ENCODE peak calls at places on chromosomes 13 and 19, in eight cellular contexts. One of them, this sample, is unnamed.

GRCh38 chr19:2303209-2303798 is 4.7 kb downstream of the LINGO3 start:
- DNase-seq in GM23248: no peak
- DNase-seq in psoas muscle: no peak
- DNase-seq in cardiac fibroblast: no peak
- DNase-seq in GDM1: no peak
- DNase-seq in stimulated activated CD8-positive, alpha-beta memory T cell treated with anti-CD3 and anti-CD28 coated beads, Interleukin-7, amount 100 ng/mL, for 4 hours: no peak
- DNase-seq in PC-9: no peak
- DNase-seq in neuronal stem cell: no peak
- DNase-seq in this sample: no peak

GRCh38 chr13:40993987-40994386 is 25.1 kb downstream of the ELF1 start:
- DNase-seq in GM23248: no peak
- DNase-seq in psoas muscle: no peak
- DNase-seq in cardiac fibroblast: no peak
- DNase-seq in GDM1: no peak
- DNase-seq in stimulated activated CD8-positive, alpha-beta memory T cell treated with anti-CD3 and anti-CD28 coated beads, Interleukin-7, amount 100 ng/mL, for 4 hours: no peak
- DNase-seq in PC-9: peak; percentile 95
- DNase-seq in neuronal stem cell: no peak
- DNase-seq in this sample: peak; percentile 9

GRCh38 chr13:44380404-44381165 is 7.0 kb downstream of the SERP2 start:
- DNase-seq in GM23248: peak; percentile 67
- DNase-seq in psoas muscle: no peak
- DNase-seq in cardiac fibroblast: no peak
- DNase-seq in GDM1: no peak
- DNase-seq in stimulated activated CD8-positive, alpha-beta memory T cell treated with anti-CD3 and anti-CD28 coated beads, Interleukin-7, amount 100 ng/mL, for 4 hours: no peak
- DNase-seq in PC-9: peak; percentile 39
- DNase-seq in neuronal stem cell: no peak
- DNase-seq in this sample: no peak

GRCh38 chr13:33348366-33348765 is 62.8 kb upstream of the STARD13 start:
- DNase-seq in GM23248: peak; percentile 48
- DNase-seq in psoas muscle: no peak
- DNase-seq in cardiac fibroblast: peak; percentile 37
- DNase-seq in GDM1: no peak
- DNase-seq in stimulated activated CD8-positive, alpha-beta memory T cell treated with anti-CD3 and anti-CD28 coated beads, Interleukin-7, amount 100 ng/mL, for 4 hours: no peak
- DNase-seq in PC-9: no peak
- DNase-seq in neuronal stem cell: no peak
- DNase-seq in this sample: no peak

GRCh38 chr13:32045963-32046785 is 14.6 kb downstream of the FRY start:
- DNase-seq in GM23248: peak; percentile 53
- DNase-seq in psoas muscle: no peak
- DNase-seq in cardiac fibroblast: peak; percentile 77
- DNase-seq in GDM1: peak; percentile 34
- DNase-seq in stimulated activated CD8-positive, alpha-beta memory T cell treated with anti-CD3 and anti-CD28 coated beads, Interleukin-7, amount 100 ng/mL, for 4 hours: no peak
- DNase-seq in PC-9: no peak
- DNase-seq in neuronal stem cell: no peak
- DNase-seq in this sample: peak; percentile 45

GRCh38 chr13:45167611-45168554 is 33.0 kb downstream of the KCTD4 start:
- DNase-seq in GM23248: peak; percentile 24
- DNase-seq in psoas muscle: no peak
- DNase-seq in cardiac fibroblast: peak; percentile 25
- DNase-seq in GDM1: no peak
- DNase-seq in stimulated activated CD8-positive, alpha-beta memory T cell treated with anti-CD3 and anti-CD28 coated beads, Interleukin-7, amount 100 ng/mL, for 4 hours: no peak
- DNase-seq in PC-9: peak; percentile 98
- DNase-seq in neuronal stem cell: no peak
- DNase-seq in this sample: no peak

GRCh38 chr19:27905074-27905473 is 1307.9 kb downstream of the UQCRFS1 start:
- DNase-seq in GM23248: no peak
- DNase-seq in psoas muscle: no peak
- DNase-seq in cardiac fibroblast: no peak
- DNase-seq in GDM1: no peak
- DNase-seq in stimulated activated CD8-positive, alpha-beta memory T cell treated with anti-CD3 and anti-CD28 coated beads, Interleukin-7, amount 100 ng/mL, for 4 hours: no peak
- DNase-seq in PC-9: no peak
- DNase-seq in neuronal stem cell: no peak
- DNase-seq in this sample: no peak

GRCh38 chr19:40313229-40313983 is 28.3 kb upstream of the AKT2 start:
- DNase-seq in GM23248: no peak
- DNase-seq in psoas muscle: no peak
- DNase-seq in cardiac fibroblast: no peak
- DNase-seq in GDM1: no peak
- DNase-seq in stimulated activated CD8-positive, alpha-beta memory T cell treated with anti-CD3 and anti-CD28 coated beads, Interleukin-7, amount 100 ng/mL, for 4 hours: no peak
- DNase-seq in PC-9: no peak
- DNase-seq in neuronal stem cell: no peak
- DNase-seq in this sample: no peak

GRCh38 chr19:45882652-45883585 is 3.0 kb downstream of the IRF2BP1 start:
- DNase-seq in GM23248: peak; percentile 95
- DNase-seq in psoas muscle: peak; percentile 82
- DNase-seq in cardiac fibroblast: peak; percentile 93
- DNase-seq in GDM1: peak; percentile 80
- DNase-seq in stimulated activated CD8-positive, alpha-beta memory T cell treated with anti-CD3 and anti-CD28 coated beads, Interleukin-7, amount 100 ng/mL, for 4 hours: peak; percentile 70
- DNase-seq in PC-9: peak; percentile 70
- DNase-seq in neuronal stem cell: peak; percentile 79
- DNase-seq in this sample: no peak

GRCh38 chr13:92896842-92897241 is 329.8 kb upstream of the GPC6 start:
- DNase-seq in GM23248: peak; percentile 7
- DNase-seq in psoas muscle: no peak
- DNase-seq in cardiac fibroblast: peak; percentile 57
- DNase-seq in GDM1: no peak
- DNase-seq in stimulated activated CD8-positive, alpha-beta memory T cell treated with anti-CD3 and anti-CD28 coated beads, Interleukin-7, amount 100 ng/mL, for 4 hours: no peak
- DNase-seq in PC-9: no peak
- DNase-seq in neuronal stem cell: peak; percentile 12
- DNase-seq in this sample: no peak

GRCh38 chr19:1465191-1466016 is 13.6 kb downstream of the C19orf25 start:
- DNase-seq in GM23248: no peak
- DNase-seq in psoas muscle: peak; percentile 35
- DNase-seq in cardiac fibroblast: peak; percentile 59
- DNase-seq in GDM1: no peak
- DNase-seq in stimulated activated CD8-positive, alpha-beta memory T cell treated with anti-CD3 and anti-CD28 coated beads, Interleukin-7, amount 100 ng/mL, for 4 hours: no peak
- DNase-seq in PC-9: no peak
- DNase-seq in neuronal stem cell: no peak
- DNase-seq in this sample: no peak

GRCh38 chr19:38321646-38322323 is 2.1 kb downstream of the KCNK6 start:
- DNase-seq in GM23248: peak; percentile 87
- DNase-seq in psoas muscle: no peak
- DNase-seq in cardiac fibroblast: peak; percentile 96
- DNase-seq in GDM1: no peak
- DNase-seq in stimulated activated CD8-positive, alpha-beta memory T cell treated with anti-CD3 and anti-CD28 coated beads, Interleukin-7, amount 100 ng/mL, for 4 hours: no peak
- DNase-seq in PC-9: no peak
- DNase-seq in neuronal stem cell: no peak
- DNase-seq in this sample: no peak

GRCh38 chr19:2434267-2434666 is 6.9 kb upstream of the TIMM13 start:
- DNase-seq in GM23248: no peak
- DNase-seq in psoas muscle: no peak
- DNase-seq in cardiac fibroblast: no peak
- DNase-seq in GDM1: no peak
- DNase-seq in stimulated activated CD8-positive, alpha-beta memory T cell treated with anti-CD3 and anti-CD28 coated beads, Interleukin-7, amount 100 ng/mL, for 4 hours: no peak
- DNase-seq in PC-9: no peak
- DNase-seq in neuronal stem cell: no peak
- DNase-seq in this sample: no peak

GRCh38 chr13:99805361-99805760 is 166.2 kb downstream of the ZIC5 start:
- DNase-seq in GM23248: no peak
- DNase-seq in psoas muscle: no peak
- DNase-seq in cardiac fibroblast: no peak
- DNase-seq in GDM1: no peak
- DNase-seq in stimulated activated CD8-positive, alpha-beta memory T cell treated with anti-CD3 and anti-CD28 coated beads, Interleukin-7, amount 100 ng/mL, for 4 hours: no peak
- DNase-seq in PC-9: no peak
- DNase-seq in neuronal stem cell: peak; percentile 26
- DNase-seq in this sample: no peak

GRCh38 chr19:40341601-40342482 is 6.4 kb downstream of the C19orf47 start:
- DNase-seq in GM23248: peak; percentile 57
- DNase-seq in psoas muscle: peak; percentile 84
- DNase-seq in cardiac fibroblast: peak; percentile 32
- DNase-seq in GDM1: no peak
- DNase-seq in stimulated activated CD8-positive, alpha-beta memory T cell treated with anti-CD3 and anti-CD28 coated beads, Interleukin-7, amount 100 ng/mL, for 4 hours: no peak
- DNase-seq in PC-9: no peak
- DNase-seq in neuronal stem cell: no peak
- DNase-seq in this sample: no peak

GRCh38 chr13:110944968-110945952 is 30.4 kb upstream of the ANKRD10 start:
- DNase-seq in GM23248: no peak
- DNase-seq in psoas muscle: no peak
- DNase-seq in cardiac fibroblast: no peak
- DNase-seq in GDM1: no peak
- DNase-seq in stimulated activated CD8-positive, alpha-beta memory T cell treated with anti-CD3 and anti-CD28 coated beads, Interleukin-7, amount 100 ng/mL, for 4 hours: no peak
- DNase-seq in PC-9: no peak
- DNase-seq in neuronal stem cell: no peak
- DNase-seq in this sample: no peak

GRCh38 chr13:82747948-82748347 is 1134.3 kb downstream of the SLITRK1 start:
- DNase-seq in GM23248: peak; percentile 66
- DNase-seq in psoas muscle: no peak
- DNase-seq in cardiac fibroblast: peak; percentile 13
- DNase-seq in GDM1: no peak
- DNase-seq in stimulated activated CD8-positive, alpha-beta memory T cell treated with anti-CD3 and anti-CD28 coated beads, Interleukin-7, amount 100 ng/mL, for 4 hours: no peak
- DNase-seq in PC-9: no peak
- DNase-seq in neuronal stem cell: no peak
- DNase-seq in this sample: no peak

GRCh38 chr13:27526516-27526915 is 76.2 kb upstream of the MTIF3 start:
- DNase-seq in GM23248: no peak
- DNase-seq in psoas muscle: no peak
- DNase-seq in cardiac fibroblast: no peak
- DNase-seq in GDM1: no peak
- DNase-seq in stimulated activated CD8-positive, alpha-beta memory T cell treated with anti-CD3 and anti-CD28 coated beads, Interleukin-7, amount 100 ng/mL, for 4 hours: no peak
- DNase-seq in PC-9: no peak
- DNase-seq in neuronal stem cell: no peak
- DNase-seq in this sample: no peak

GRCh38 chr19:17394891-17395415 is 957 bp upstream of the CCDC194 start:
- DNase-seq in GM23248: peak; percentile 74
- DNase-seq in psoas muscle: peak; percentile 71
- DNase-seq in cardiac fibroblast: peak; percentile 60
- DNase-seq in GDM1: peak; percentile 68
- DNase-seq in stimulated activated CD8-positive, alpha-beta memory T cell treated with anti-CD3 and anti-CD28 coated beads, Interleukin-7, amount 100 ng/mL, for 4 hours: no peak
- DNase-seq in PC-9: no peak
- DNase-seq in neuronal stem cell: no peak
- DNase-seq in this sample: no peak

GRCh38 chr19:17797397-17798201 is 2.7 kb downstream of the B3GNT3 start:
- DNase-seq in GM23248: peak; percentile 83
- DNase-seq in psoas muscle: no peak
- DNase-seq in cardiac fibroblast: no peak
- DNase-seq in GDM1: no peak
- DNase-seq in stimulated activated CD8-positive, alpha-beta memory T cell treated with anti-CD3 and anti-CD28 coated beads, Interleukin-7, amount 100 ng/mL, for 4 hours: no peak
- DNase-seq in PC-9: peak; percentile 98
- DNase-seq in neuronal stem cell: no peak
- DNase-seq in this sample: no peak

GRCh38 chr13:60150538-60150937 is 13.2 kb downstream of the DIAPH3 start:
- DNase-seq in GM23248: no peak
- DNase-seq in psoas muscle: no peak
- DNase-seq in cardiac fibroblast: no peak
- DNase-seq in GDM1: no peak
- DNase-seq in stimulated activated CD8-positive, alpha-beta memory T cell treated with anti-CD3 and anti-CD28 coated beads, Interleukin-7, amount 100 ng/mL, for 4 hours: no peak
- DNase-seq in PC-9: no peak
- DNase-seq in neuronal stem cell: no peak
- DNase-seq in this sample: no peak

GRCh38 chr13:100673831-100674362 is 698 bp downstream of the TMTC4 start:
- DNase-seq in GM23248: peak; percentile 88
- DNase-seq in psoas muscle: peak; percentile 58
- DNase-seq in cardiac fibroblast: peak; percentile 86
- DNase-seq in GDM1: peak; percentile 54
- DNase-seq in stimulated activated CD8-positive, alpha-beta memory T cell treated with anti-CD3 and anti-CD28 coated beads, Interleukin-7, amount 100 ng/mL, for 4 hours: peak; percentile 21
- DNase-seq in PC-9: peak; percentile 83
- DNase-seq in neuronal stem cell: peak; percentile 46
- DNase-seq in this sample: peak; percentile 67

GRCh38 chr19:45103625-45104319 is 10.8 kb downstream of the PPP1R37 start:
- DNase-seq in GM23248: no peak
- DNase-seq in psoas muscle: no peak
- DNase-seq in cardiac fibroblast: no peak
- DNase-seq in GDM1: no peak
- DNase-seq in stimulated activated CD8-positive, alpha-beta memory T cell treated with anti-CD3 and anti-CD28 coated beads, Interleukin-7, amount 100 ng/mL, for 4 hours: no peak
- DNase-seq in PC-9: no peak
- DNase-seq in neuronal stem cell: peak; percentile 80
- DNase-seq in this sample: no peak

GRCh38 chr13:27958928-27959539 is 10.1 kb downstream of the CDX2 start:
- DNase-seq in GM23248: no peak
- DNase-seq in psoas muscle: no peak
- DNase-seq in cardiac fibroblast: no peak
- DNase-seq in GDM1: no peak
- DNase-seq in stimulated activated CD8-positive, alpha-beta memory T cell treated with anti-CD3 and anti-CD28 coated beads, Interleukin-7, amount 100 ng/mL, for 4 hours: no peak
- DNase-seq in PC-9: no peak
- DNase-seq in neuronal stem cell: no peak
- DNase-seq in this sample: no peak

GRCh38 chr19:8806661-8807060 is 25.4 kb downstream of the ZNF558 start:
- DNase-seq in GM23248: no peak
- DNase-seq in psoas muscle: no peak
- DNase-seq in cardiac fibroblast: no peak
- DNase-seq in GDM1: no peak
- DNase-seq in stimulated activated CD8-positive, alpha-beta memory T cell treated with anti-CD3 and anti-CD28 coated beads, Interleukin-7, amount 100 ng/mL, for 4 hours: no peak
- DNase-seq in PC-9: no peak
- DNase-seq in neuronal stem cell: no peak
- DNase-seq in this sample: no peak

GRCh38 chr19:40811478-40812341 is 12.7 kb downstream of the EGLN2 start:
- DNase-seq in GM23248: no peak
- DNase-seq in psoas muscle: no peak
- DNase-seq in cardiac fibroblast: no peak
- DNase-seq in GDM1: no peak
- DNase-seq in stimulated activated CD8-positive, alpha-beta memory T cell treated with anti-CD3 and anti-CD28 coated beads, Interleukin-7, amount 100 ng/mL, for 4 hours: no peak
- DNase-seq in PC-9: no peak
- DNase-seq in neuronal stem cell: peak; percentile 44
- DNase-seq in this sample: no peak

This sample was measured in kidney epithelial cell.